ENCODE peak calls at places on chromosomes 6 and 20, in seven cellular contexts. One of them, this sample, is unnamed.

GRCh38 chr6:155883334-155883731 is 427.7 kb upstream of the NOX3 start:
- ATAC-seq in T-helper 17 cell: no peak
- ATAC-seq in psoas muscle: no peak
- ATAC-seq in HCT116: no peak
- ATAC-seq in gastrocnemius medialis: no peak
- ATAC-seq in lower lobe of right lung: no peak
- ATAC-seq in heart right ventricle: no peak
- ATAC-seq in this sample: no peak

GRCh38 chr20:44019638-44020335 is 105.1 kb downstream of the TOX2 start:
- ATAC-seq in heart right ventricle: no peak
- ATAC-seq in gastrocnemius medialis: no peak
- ATAC-seq in T-helper 17 cell: peak; percentile 73
- ATAC-seq in lower lobe of right lung: no peak
- ATAC-seq in psoas muscle: no peak
- ATAC-seq in HCT116: peak; percentile 21
- ATAC-seq in this sample: peak; percentile 27

GRCh38 chr6:116766506-116767176 is 1.1 kb upstream of the FAM162B start:
- ATAC-seq in heart right ventricle: no peak
- ATAC-seq in T-helper 17 cell: no peak
- ATAC-seq in lower lobe of right lung: no peak
- ATAC-seq in gastrocnemius medialis: no peak
- ATAC-seq in psoas muscle: no peak
- ATAC-seq in HCT116: no peak
- ATAC-seq in this sample: no peak

GRCh38 chr6:5457036-5457435 is 195.7 kb downstream of the FARS2 start:
- ATAC-seq in gastrocnemius medialis: peak; percentile 90
- ATAC-seq in psoas muscle: peak; percentile 94
- ATAC-seq in HCT116: peak; percentile 36
- ATAC-seq in lower lobe of right lung: peak; percentile 10
- ATAC-seq in heart right ventricle: peak; percentile 49
- ATAC-seq in T-helper 17 cell: no peak
- ATAC-seq in this sample: peak; percentile 34

GRCh38 chr20:16699287-16699686 is 30.5 kb upstream of the SNRPB2 start:
- ATAC-seq in HCT116: no peak
- ATAC-seq in psoas muscle: peak; percentile 57
- ATAC-seq in T-helper 17 cell: no peak
- ATAC-seq in lower lobe of right lung: no peak
- ATAC-seq in heart right ventricle: no peak
- ATAC-seq in gastrocnemius medialis: no peak
- ATAC-seq in this sample: no peak

GRCh38 chr6:44409207-44409796 is 21.8 kb downstream of the CDC5L start:
- ATAC-seq in lower lobe of right lung: no peak
- ATAC-seq in gastrocnemius medialis: no peak
- ATAC-seq in heart right ventricle: no peak
- ATAC-seq in psoas muscle: no peak
- ATAC-seq in HCT116: no peak
- ATAC-seq in T-helper 17 cell: no peak
- ATAC-seq in this sample: no peak

GRCh38 chr6:125904871-125905270 is 51.7 kb upstream of the HINT3 start:
- ATAC-seq in lower lobe of right lung: peak; percentile 80
- ATAC-seq in psoas muscle: peak; percentile 45
- ATAC-seq in T-helper 17 cell: peak; percentile 92
- ATAC-seq in heart right ventricle: no peak
- ATAC-seq in gastrocnemius medialis: no peak
- ATAC-seq in HCT116: no peak
- ATAC-seq in this sample: no peak

GRCh38 chr6:73169633-73170032 is 55.7 kb downstream of the KHDC1L start:
- ATAC-seq in lower lobe of right lung: no peak
- ATAC-seq in HCT116: no peak
- ATAC-seq in heart right ventricle: no peak
- ATAC-seq in gastrocnemius medialis: peak; percentile 39
- ATAC-seq in T-helper 17 cell: no peak
- ATAC-seq in psoas muscle: peak; percentile 67
- ATAC-seq in this sample: no peak

GRCh38 chr6:126182650-126183311 is 157.1 kb upstream of the CENPW start:
- ATAC-seq in T-helper 17 cell: no peak
- ATAC-seq in HCT116: peak; percentile 26
- ATAC-seq in gastrocnemius medialis: no peak
- ATAC-seq in psoas muscle: no peak
- ATAC-seq in lower lobe of right lung: no peak
- ATAC-seq in heart right ventricle: no peak
- ATAC-seq in this sample: no peak

GRCh38 chr6:30640481-30640880 is 6.5 kb upstream of the C6orf136 start:
- ATAC-seq in T-helper 17 cell: no peak
- ATAC-seq in lower lobe of right lung: no peak
- ATAC-seq in HCT116: peak; percentile 65
- ATAC-seq in gastrocnemius medialis: no peak
- ATAC-seq in heart right ventricle: no peak
- ATAC-seq in psoas muscle: no peak
- ATAC-seq in this sample: no peak

GRCh38 chr20:32465092-32465900 is 107.2 kb downstream of the ASXL1 start:
- ATAC-seq in HCT116: no peak
- ATAC-seq in T-helper 17 cell: no peak
- ATAC-seq in psoas muscle: peak; percentile 39
- ATAC-seq in heart right ventricle: peak; percentile 44
- ATAC-seq in gastrocnemius medialis: no peak
- ATAC-seq in lower lobe of right lung: peak; percentile 74
- ATAC-seq in this sample: peak; percentile 60

GRCh38 chr6:154538664-154539235 is 28.3 kb upstream of the CNKSR3 start:
- ATAC-seq in psoas muscle: no peak
- ATAC-seq in gastrocnemius medialis: no peak
- ATAC-seq in HCT116: no peak
- ATAC-seq in heart right ventricle: no peak
- ATAC-seq in lower lobe of right lung: no peak
- ATAC-seq in T-helper 17 cell: no peak
- ATAC-seq in this sample: no peak

GRCh38 chr6:134920422-134920821 is 29.5 kb downstream of the ALDH8A1 start:
- ATAC-seq in heart right ventricle: no peak
- ATAC-seq in gastrocnemius medialis: no peak
- ATAC-seq in HCT116: peak; percentile 40
- ATAC-seq in psoas muscle: no peak
- ATAC-seq in T-helper 17 cell: no peak
- ATAC-seq in lower lobe of right lung: no peak
- ATAC-seq in this sample: no peak

GRCh38 chr20:38241201-38241600 is 19.3 kb downstream of the KIAA1755 start:
- ATAC-seq in heart right ventricle: no peak
- ATAC-seq in lower lobe of right lung: no peak
- ATAC-seq in T-helper 17 cell: no peak
- ATAC-seq in psoas muscle: no peak
- ATAC-seq in gastrocnemius medialis: no peak
- ATAC-seq in HCT116: no peak
- ATAC-seq in this sample: no peak
- H3K9me3 ChIP-seq in heart right ventricle: peaks cover 19% of the 10 kb centered on the region
- H3K9me3 ChIP-seq in lower lobe of right lung: peaks cover 27% of the 10 kb centered on the region
- H3K9me3 ChIP-seq in T-helper 17 cell: no peaks in the 10 kb centered on the region
- H3K9me3 ChIP-seq in psoas muscle: peaks cover 12% of the 10 kb centered on the region
- H3K9me3 ChIP-seq in gastrocnemius medialis: no peaks in the 10 kb centered on the region
- H3K9me3 ChIP-seq in HCT116: peaks cover 14% of the 10 kb centered on the region
- H3K9me3 ChIP-seq in this sample: peaks cover 26% of the 10 kb centered on the region

GRCh38 chr6:159414711-159415110 is 245.5 kb downstream of the FNDC1 start:
- ATAC-seq in T-helper 17 cell: no peak
- ATAC-seq in heart right ventricle: no peak
- ATAC-seq in HCT116: no peak
- ATAC-seq in gastrocnemius medialis: no peak
- ATAC-seq in psoas muscle: no peak
- ATAC-seq in lower lobe of right lung: no peak
- ATAC-seq in this sample: no peak
- H3K9me3 ChIP-seq in T-helper 17 cell: no peaks in the 10 kb centered on the region
- H3K9me3 ChIP-seq in heart right ventricle: peaks cover 23% of the 10 kb centered on the region
- H3K9me3 ChIP-seq in HCT116: no peaks in the 10 kb centered on the region
- H3K9me3 ChIP-seq in gastrocnemius medialis: no peaks in the 10 kb centered on the region
- H3K9me3 ChIP-seq in psoas muscle: peaks cover 17% of the 10 kb centered on the region
- H3K9me3 ChIP-seq in lower lobe of right lung: peaks cover 13% of the 10 kb centered on the region
- H3K9me3 ChIP-seq in this sample: no peaks in the 10 kb centered on the region

GRCh38 chr20:56273491-56273890 is 25.0 kb downstream of the MC3R start:
- ATAC-seq in T-helper 17 cell: no peak
- ATAC-seq in psoas muscle: no peak
- ATAC-seq in heart right ventricle: no peak
- ATAC-seq in gastrocnemius medialis: no peak
- ATAC-seq in HCT116: no peak
- ATAC-seq in lower lobe of right lung: no peak
- ATAC-seq in this sample: no peak

GRCh38 chr20:56274156-56274555 is 25.6 kb downstream of the MC3R start:
- ATAC-seq in heart right ventricle: no peak
- ATAC-seq in lower lobe of right lung: no peak
- ATAC-seq in psoas muscle: no peak
- ATAC-seq in HCT116: no peak
- ATAC-seq in gastrocnemius medialis: no peak
- ATAC-seq in T-helper 17 cell: no peak
- ATAC-seq in this sample: no peak

DNA sequence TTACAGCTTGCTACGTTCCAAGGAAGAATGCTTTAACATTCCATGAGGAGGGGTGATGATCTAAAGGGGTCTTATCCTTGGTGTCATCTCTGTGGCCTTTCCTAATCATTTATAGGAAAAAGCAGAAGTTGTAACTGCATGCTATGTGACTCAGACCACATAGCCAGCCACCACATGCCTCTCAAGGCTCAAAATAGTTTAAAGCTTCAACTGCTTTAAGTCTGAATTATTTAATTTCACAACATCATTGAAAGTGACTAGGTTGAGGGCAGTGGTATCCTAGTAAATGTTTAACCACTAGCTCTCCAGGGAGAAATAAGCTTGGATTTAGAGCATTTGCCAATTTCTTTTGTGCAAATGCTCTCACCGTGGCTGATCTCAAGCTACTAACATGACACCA is 29.7 kb downstream of the MC3R start:
- ATAC-seq in T-helper 17 cell: no peak
- ATAC-seq in heart right ventricle: no peak
- ATAC-seq in HCT116: no peak
- ATAC-seq in gastrocnemius medialis: no peak
- ATAC-seq in psoas muscle: no peak
- ATAC-seq in lower lobe of right lung: no peak
- ATAC-seq in this sample: no peak
- H3K9me3 ChIP-seq in T-helper 17 cell: no peaks in the 10 kb centered on the region
- H3K9me3 ChIP-seq in heart right ventricle: peaks cover 10% of the 10 kb centered on the region
- H3K9me3 ChIP-seq in HCT116: no peaks in the 10 kb centered on the region
- H3K9me3 ChIP-seq in gastrocnemius medialis: no peaks in the 10 kb centered on the region
- H3K9me3 ChIP-seq in psoas muscle: no peaks in the 10 kb centered on the region
- H3K9me3 ChIP-seq in lower lobe of right lung: no peaks in the 10 kb centered on the region
- H3K9me3 ChIP-seq in this sample: no peaks in the 10 kb centered on the region

GRCh38 chr6:137193256-137194070 is 20.0 kb upstream of the IL22RA2 start:
- ATAC-seq in lower lobe of right lung: no peak
- ATAC-seq in HCT116: no peak
- ATAC-seq in T-helper 17 cell: no peak
- ATAC-seq in gastrocnemius medialis: no peak
- ATAC-seq in heart right ventricle: no peak
- ATAC-seq in psoas muscle: no peak
- ATAC-seq in this sample: no peak

GRCh38 chr6:137191670-137192069 is 18.2 kb upstream of the IL22RA2 start:
- ATAC-seq in heart right ventricle: peak; percentile 46
- ATAC-seq in gastrocnemius medialis: no peak
- ATAC-seq in T-helper 17 cell: no peak
- ATAC-seq in lower lobe of right lung: no peak
- ATAC-seq in psoas muscle: no peak
- ATAC-seq in HCT116: no peak
- ATAC-seq in this sample: no peak

GRCh38 chr6:137190710-137191109 is 17.3 kb upstream of the IL22RA2 start:
- ATAC-seq in heart right ventricle: no peak
- ATAC-seq in HCT116: no peak
- ATAC-seq in T-helper 17 cell: no peak
- ATAC-seq in lower lobe of right lung: peak; percentile 53
- ATAC-seq in gastrocnemius medialis: no peak
- ATAC-seq in psoas muscle: no peak
- ATAC-seq in this sample: no peak

GRCh38 chr6:137192821-137193220 is 19.4 kb upstream of the IL22RA2 start:
- ATAC-seq in psoas muscle: no peak
- ATAC-seq in gastrocnemius medialis: no peak
- ATAC-seq in T-helper 17 cell: no peak
- ATAC-seq in heart right ventricle: no peak
- ATAC-seq in HCT116: no peak
- ATAC-seq in lower lobe of right lung: no peak
- ATAC-seq in this sample: no peak

DNA sequence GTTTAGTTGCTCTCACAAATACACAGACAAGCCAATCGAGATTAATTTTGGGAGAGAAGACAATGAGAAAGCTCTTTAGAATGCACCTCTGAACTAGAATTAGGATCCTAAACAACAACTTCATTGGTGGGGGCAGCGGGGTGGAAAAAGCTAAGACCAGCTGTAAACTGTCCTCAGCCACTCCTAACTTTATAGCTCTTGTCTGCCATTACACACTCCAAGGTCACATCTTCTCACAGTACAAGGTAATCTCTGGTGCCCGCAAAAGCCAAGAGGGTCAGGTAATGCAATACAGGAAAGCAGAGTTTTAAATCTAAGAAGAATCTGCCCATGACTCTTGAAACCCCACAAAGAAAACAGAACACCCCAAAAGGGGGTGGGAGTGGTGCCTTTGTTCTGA is 17.8 kb upstream of the IL22RA2 start:
- ATAC-seq in heart right ventricle: peak; percentile 43
- ATAC-seq in T-helper 17 cell: no peak
- ATAC-seq in psoas muscle: no peak
- ATAC-seq in gastrocnemius medialis: no peak
- ATAC-seq in lower lobe of right lung: no peak
- ATAC-seq in HCT116: no peak
- ATAC-seq in this sample: no peak
- H3K9me3 ChIP-seq in heart right ventricle: peaks cover 33% of the 10 kb centered on the region
- H3K9me3 ChIP-seq in T-helper 17 cell: peaks cover 2% of the 10 kb centered on the region
- H3K9me3 ChIP-seq in psoas muscle: peaks cover 5% of the 10 kb centered on the region
- H3K9me3 ChIP-seq in gastrocnemius medialis: no peaks in the 10 kb centered on the region
- H3K9me3 ChIP-seq in lower lobe of right lung: peaks cover 13% of the 10 kb centered on the region
- H3K9me3 ChIP-seq in HCT116: no peaks in the 10 kb centered on the region
- H3K9me3 ChIP-seq in this sample: no peaks in the 10 kb centered on the region

GRCh38 chr20:801678-802077 is 31.8 kb upstream of the FAM110A start:
- ATAC-seq in gastrocnemius medialis: no peak
- ATAC-seq in heart right ventricle: no peak
- ATAC-seq in psoas muscle: no peak
- ATAC-seq in lower lobe of right lung: no peak
- ATAC-seq in T-helper 17 cell: no peak
- ATAC-seq in HCT116: no peak
- ATAC-seq in this sample: no peak

GRCh38 chr20:805713-806112 is 27.8 kb upstream of the FAM110A start:
- ATAC-seq in gastrocnemius medialis: no peak
- ATAC-seq in heart right ventricle: no peak
- ATAC-seq in psoas muscle: no peak
- ATAC-seq in lower lobe of right lung: no peak
- ATAC-seq in HCT116: no peak
- ATAC-seq in T-helper 17 cell: no peak
- ATAC-seq in this sample: no peak
- H3K9me3 ChIP-seq in gastrocnemius medialis: no peaks in the 10 kb centered on the region
- H3K9me3 ChIP-seq in heart right ventricle: peaks cover 15% of the 10 kb centered on the region
- H3K9me3 ChIP-seq in psoas muscle: no peaks in the 10 kb centered on the region
- H3K9me3 ChIP-seq in lower lobe of right lung: no peaks in the 10 kb centered on the region
- H3K9me3 ChIP-seq in HCT116: peaks cover 17% of the 10 kb centered on the region
- H3K9me3 ChIP-seq in T-helper 17 cell: peaks cover 3% of the 10 kb centered on the region
- H3K9me3 ChIP-seq in this sample: no peaks in the 10 kb centered on the region

DNA sequence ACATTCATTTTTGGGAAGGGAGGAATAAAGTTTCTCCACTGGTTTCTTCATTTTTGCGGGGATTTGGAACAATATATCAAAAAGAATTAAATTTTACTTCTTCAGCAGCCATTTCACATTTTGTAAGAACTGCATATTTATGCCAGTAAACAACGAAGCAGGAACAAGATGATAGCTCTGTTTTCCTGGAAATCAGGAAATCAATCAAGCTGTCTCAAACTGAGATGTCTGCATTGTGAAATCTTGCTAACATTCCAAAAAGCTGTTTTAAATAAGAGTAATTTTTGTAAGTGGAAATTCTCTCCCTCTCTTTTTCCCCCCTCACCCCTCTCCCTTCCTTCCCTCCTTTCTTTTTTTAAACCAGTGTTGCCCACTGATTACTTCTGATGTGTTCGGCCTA is 20.0 kb downstream of the MAPK13 start:
- ATAC-seq in lower lobe of right lung: no peak
- ATAC-seq in gastrocnemius medialis: peak; percentile 33
- ATAC-seq in psoas muscle: no peak
- ATAC-seq in HCT116: no peak
- ATAC-seq in T-helper 17 cell: no peak
- ATAC-seq in heart right ventricle: no peak
- ATAC-seq in this sample: peak; percentile 79
- H3K9me3 ChIP-seq in lower lobe of right lung: no peaks in the 10 kb centered on the region
- H3K9me3 ChIP-seq in gastrocnemius medialis: no peaks in the 10 kb centered on the region
- H3K9me3 ChIP-seq in psoas muscle: no peaks in the 10 kb centered on the region
- H3K9me3 ChIP-seq in HCT116: no peaks in the 10 kb centered on the region
- H3K9me3 ChIP-seq in T-helper 17 cell: peaks cover 4% of the 10 kb centered on the region
- H3K9me3 ChIP-seq in heart right ventricle: peaks cover 4% of the 10 kb centered on the region
- H3K9me3 ChIP-seq in this sample: no peaks in the 10 kb centered on the region

This sample was measured in gastroesophageal sphincter.